ENCODE peak calls at places on chromosomes 7 and 10, in four cellular contexts. F is H1, X is H9, P is COR-L47. N is an unnamed sample.
A peak's percentile ranks its signal among the peaks of the same experiment; 100 is the strongest.

GRCh38 chr10:12299222-12299973 is 49.9 kb upstream of the CAMK1D start:
- DNase-seq in F (no peak), X (no peak), P (no peak), N (peak; percentile 36)

GRCh38 chr10:96359616-96360015 is 814 bp upstream of the OPALIN start:
- DNase-seq in F (no peak), X (no peak), P (no peak), N (no peak)

GRCh38 chr10:122051609-122052385 is 62.8 kb downstream of the TACC2 start:
- DNase-seq in F (peak; percentile 68), X (peak; percentile 83), P (no peak), N (peak; percentile 77)

GRCh38 chr10:10798021-10798420 is 219.7 kb upstream of the CELF2 start:
- DNase-seq in F (no peak), X (no peak), P (no peak), N (no peak)

GRCh38 chr7:12069757-12070156 is 141.3 kb upstream of the TMEM106B start:
- DNase-seq in F (no peak), X (no peak), P (no peak), N (no peak)

GRCh38 chr10:14820010-14820774 is 17.6 kb downstream of the CDNF start:
- DNase-seq in F (no peak), X (no peak), P (no peak), N (no peak)

GRCh38 chr7:95859434-95859833 is 87.1 kb downstream of the DYNC1I1 start:
- DNase-seq in F (no peak), X (peak; percentile 58), P (peak; percentile 8), N (peak; percentile 10)

GRCh38 chr10:16663472-16663871 is 141.8 kb upstream of the C1QL3 start:
- DNase-seq in F (no peak), X (no peak), P (no peak), N (no peak)

GRCh38 chr7:3949226-3949625 is 648.2 kb downstream of the SDK1 start:
- DNase-seq in F (no peak), X (no peak), P (no peak), N (no peak)

GRCh38 chr7:23864984-23865383 is 155.0 kb downstream of the STK31 start:
- DNase-seq in F (no peak), X (no peak), P (no peak), N (no peak)

GRCh38 chr10:8037199-8037801 is 17.2 kb upstream of the GATA3 start:
- DNase-seq in F (peak; percentile 52), X (no peak), P (no peak), N (no peak)

GRCh38 chr7:64946772-64947171 is 43.7 kb downstream of the ZNF273 start:
- DNase-seq in F (peak; percentile 72), X (peak; percentile 69), P (no peak), N (peak; percentile 51)

GRCh38 chr7:85237721-85238120 is 50.9 kb upstream of the SEMA3D start:
- DNase-seq in F (no peak), X (no peak), P (no peak), N (no peak)

GRCh38 chr10:110430369-110431273 is 67.1 kb upstream of the DUSP5 start:
- DNase-seq in F (no peak), X (no peak), P (no peak), N (no peak)